ENCODE peak calls at places on chromosome 1, in six cellular contexts. M is sigmoid colon; H is stimulated activated CD4-positive, alpha-beta T cell treated with anti-CD3 and anti-CD28 coated beads, Interleukin-1b, Interleukin-23, amount 100 ng/mL, for 4 hours; E is bronchial epithelial cell; R is NCI-H1436 treated with DMSO at 0.1 percent for 48 hours; B is adipocyte. P is an unnamed sample.

GRCh38 chr1:228753933-228754332 is 18.7 kb downstream of the RHOU start:
- DNase-seq in M (no peak), H (no peak), E (no peak), R (no peak), B (peak), P (no peak)

GRCh38 chr1:54842206-54842915 is 41.2 kb upstream of the TTC22 start:
- DNase-seq in M (no peak), H (no peak), E (no peak), R (no peak), B (no peak), P (no peak)

GRCh38 chr1:42735477-42736105 is 4.4 kb downstream of the CLDN19 start:
- DNase-seq in M (no peak), H (no peak), E (peak), R (no peak), B (no peak), P (no peak)

GRCh38 chr1:232443372-232443771 is 186.6 kb downstream of the SIPA1L2 start:
- DNase-seq in M (no peak), H (no peak), E (no peak), R (no peak), B (no peak), P (no peak)

GRCh38 chr1:11767932-11768704 is 6.1 kb downstream of the C1orf167 start:
- DNase-seq in M (no peak), H (no peak), E (no peak), R (no peak), B (peak), P (no peak)

GRCh38 chr1:211605613-211606326 is 26.8 kb upstream of the SLC30A1 start:
- DNase-seq in M (no peak), H (no peak), E (no peak), R (no peak), B (no peak), P (no peak)

GRCh38 chr1:24283326-24284155 is 35.6 kb upstream of the GRHL3 start:
- DNase-seq in M (no peak), H (no peak), E (peak), R (no peak), B (peak), P (no peak)

GRCh38 chr1:16387201-16388185 is 20.5 kb downstream of the SZRD1 start:
- DNase-seq in M (no peak), H (no peak), E (no peak), R (no peak), B (no peak), P (peak)

GRCh38 chr1:159909381-159909780 is 9.4 kb upstream of the CFAP45 start:
- DNase-seq in M (peak), H (no peak), E (no peak), R (no peak), B (no peak), P (no peak)

GRCh38 chr1:156927215-156928042 is 7.0 kb downstream of the LRRC71 start:
- DNase-seq in M (peak), H (peak), E (peak), R (no peak), B (peak), P (peak)